ENCODE peak calls at places on chromosomes 13 and 19, in five cellular contexts. C, P, R, O and K are unnamed samples.
A peak's percentile ranks its signal among the peaks of the same experiment; 100 is the strongest.

GRCh38 chr13:98103942-98104880 is 38.7 kb upstream of the FARP1 start:
- DNase-seq in R (no peak), C (no peak), O (no peak), P (no peak), K (no peak)

GRCh38 chr13:103194871-103195270 is 128.7 kb upstream of the SLC10A2 start:
- DNase-seq in R (no peak), C (no peak), O (no peak), P (no peak), K (no peak)

GRCh38 chr13:59946924-59947323 is 216.8 kb downstream of the DIAPH3 start:
- DNase-seq in P (no peak), C (no peak), O (no peak), R (no peak), K (no peak)

GRCh38 chr19:41958367-41959055 is 610 bp downstream of the RABAC1 start:
- DNase-seq in O (peak; percentile 78), R (no peak), P (peak; percentile 96), C (peak; percentile 90), K (peak; percentile 88)

GRCh38 chr19:22735911-22736645 is 47.9 kb downstream of the ZNF99 start:
- DNase-seq in P (no peak), O (no peak), C (no peak), R (no peak), K (no peak)

GRCh38 chr19:38666662-38667448 is 19.4 kb downstream of the ACTN4 start:
- DNase-seq in P (peak; percentile 47), R (no peak), C (peak; percentile 89), O (no peak), K (peak; percentile 66)

GRCh38 chr13:79779761-79780160 is 298.8 kb downstream of the NDFIP2 start:
- DNase-seq in O (peak; percentile 42), R (no peak), C (peak; percentile 13), P (peak; percentile 33), K (no peak)

GRCh38 chr13:111239754-111240670 is 80.4 kb upstream of the TEX29 start:
- DNase-seq in R (no peak), C (no peak), P (no peak), O (no peak), K (no peak)

GRCh38 chr13:51551446-51551845 is 32.8 kb upstream of the WDFY2 start:
- DNase-seq in P (no peak), O (no peak), C (no peak), R (no peak), K (no peak)

GRCh38 chr13:52027832-52028231 is 3.3 kb downstream of the UTP14C start:
- DNase-seq in P (no peak), C (no peak), O (no peak), R (no peak), K (no peak)

GRCh38 chr13:86862137-86862536 is 809.0 kb upstream of the SLITRK5 start:
- DNase-seq in R (no peak), P (no peak), C (no peak), O (no peak), K (no peak)

GRCh38 chr13:60788156-60788829 is 391.3 kb downstream of the TDRD3 start:
- DNase-seq in R (no peak), C (peak; percentile 11), P (no peak), O (peak; percentile 22), K (peak; percentile 26)

GRCh38 chr13:74132152-74132767 is 1.9 kb downstream of the KLF12 start:
- DNase-seq in R (no peak), O (no peak), P (no peak), C (no peak), K (no peak)

GRCh38 chr13:92967923-92968322 is 258.7 kb upstream of the GPC6 start:
- DNase-seq in R (no peak), C (no peak), P (no peak), O (no peak), K (no peak)

GRCh38 chr19:42529248-42529764 is 1.0 kb upstream of the CEACAM1 start:
- DNase-seq in R (no peak), O (peak; percentile 70), P (peak; percentile 83), C (peak; percentile 72), K (peak; percentile 40)

GRCh38 chr13:42394361-42395065 is 122.6 kb downstream of the AKAP11 start:
- DNase-seq in R (no peak), O (no peak), P (no peak), C (no peak), K (no peak)

GRCh38 chr19:34171877-34172660 is at the start of gene LSM14A:
- DNase-seq in C (peak; percentile 94), R (peak; percentile 33), P (peak; percentile 93), O (peak; percentile 89), K (peak; percentile 94)

GRCh38 chr19:58538257-58539168 is 5.4 kb upstream of the TRIM28 start:
- DNase-seq in O (no peak), R (no peak), C (no peak), P (no peak), K (no peak)

GRCh38 chr19:10961073-10961762 is 388 bp downstream of the SMARCA4 start:
- DNase-seq in R (no peak), P (peak; percentile 30), C (peak; percentile 31), O (peak; percentile 23), K (peak; percentile 82)

GRCh38 chr13:43307921-43308433 is 284.6 kb downstream of the DNAJC15 start:
- DNase-seq in C (peak; percentile 85), R (peak; percentile 68), O (peak; percentile 72), P (peak; percentile 75), K (peak; percentile 91)

GRCh38 chr13:94952787-94953186 is 240.4 kb upstream of the SOX21 start:
- DNase-seq in O (no peak), C (no peak), P (no peak), R (no peak), K (no peak)

GRCh38 chr19:36046443-36047050 is 7.5 kb downstream of the THAP8 start:
- DNase-seq in R (no peak), P (no peak), O (no peak), C (no peak), K (no peak)

GRCh38 chr19:34851277-34851804 is 75.4 kb upstream of the ZNF30 start:
- DNase-seq in R (no peak), C (no peak), O (no peak), P (no peak), K (no peak)

GRCh38 chr19:38742296-38742695 is 2.0 kb downstream of the CAPN12 start:
- DNase-seq in P (no peak), C (no peak), O (no peak), R (no peak), K (no peak)

GRCh38 chr19:16111909-16112752 is 442 bp downstream of the RAB8A start:
- DNase-seq in P (peak; percentile 21), O (no peak), R (no peak), C (no peak), K (peak; percentile 75)

DNA sequence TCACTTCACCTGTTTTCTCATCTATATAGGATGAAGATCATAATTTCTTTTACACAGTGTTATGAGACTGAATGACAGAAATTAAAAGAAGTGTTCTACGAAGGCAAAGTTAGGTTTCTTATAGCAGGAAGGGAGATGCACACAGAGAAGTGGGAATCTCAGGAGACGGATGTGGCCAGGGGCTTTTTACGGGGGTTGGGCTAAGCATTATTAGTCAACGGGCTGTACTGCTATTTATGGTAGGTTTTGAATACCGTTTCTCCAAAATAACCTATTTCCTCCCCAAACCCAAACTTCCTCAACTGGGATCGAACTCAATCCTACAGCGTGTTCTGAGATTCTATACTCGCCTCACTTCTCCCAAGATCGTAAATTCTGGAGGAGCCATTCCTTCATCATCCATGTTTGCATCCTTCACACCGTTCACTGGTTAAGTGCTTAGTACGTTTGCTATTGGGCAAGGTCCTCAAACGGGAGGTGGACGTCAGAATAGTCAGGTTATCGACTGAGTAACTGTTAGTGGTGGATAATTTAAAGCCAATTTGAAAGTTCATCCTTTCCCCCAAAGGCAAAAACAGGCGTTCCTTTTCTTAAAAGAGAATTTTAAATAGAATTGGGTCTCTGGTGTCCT is 1.2 kb upstream of the TRIM13 start:
- DNase-seq in P (no peak), O (no peak), R (peak; percentile 43), C (peak; percentile 22), K (no peak)
- TF ChIP-seq POLR2A in P (no peak), O (no peak), R (no peak), C (no peak), K (no peak)

DNA sequence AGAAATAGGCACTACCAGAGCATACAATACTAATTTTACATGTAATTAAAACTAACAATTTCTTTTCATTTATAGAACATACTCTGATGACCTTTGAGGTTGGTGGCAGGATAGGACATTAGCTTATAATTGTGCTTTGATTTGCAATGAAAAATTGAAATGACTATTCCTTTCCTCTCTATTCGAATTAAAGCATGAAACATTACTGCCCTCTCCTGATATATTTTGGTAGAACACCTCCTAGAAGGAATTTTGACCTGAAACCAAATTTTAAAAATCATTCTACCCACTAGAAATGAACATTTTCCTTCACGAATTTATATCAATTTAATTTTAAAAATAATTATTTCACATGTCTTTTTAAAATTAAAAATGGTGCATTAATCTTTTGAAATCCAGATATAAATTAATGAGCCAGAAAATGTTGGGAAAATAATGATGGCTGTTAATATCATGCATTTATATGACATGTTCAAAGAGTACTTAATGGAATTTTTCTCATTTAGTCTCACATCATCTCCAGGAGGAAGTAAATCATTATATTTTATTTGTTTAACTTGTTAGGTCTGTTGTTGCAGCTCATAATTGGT is 556.3 kb upstream of the ARGLU1 start:
- DNase-seq in C (no peak), P (no peak), R (no peak), O (no peak), K (no peak)
- TF ChIP-seq CTCF in C (peak; percentile 62), P (peak; percentile 57), R (peak; percentile 15), O (peak; percentile 44), K (peak; percentile 69)

GRCh38 chr19:44093931-44094765 is at the start of gene ZNF224:
- DNase-seq in R (peak; percentile 57), O (peak; percentile 85), P (peak; percentile 92), C (peak; percentile 95), K (peak; percentile 95)
- TF ChIP-seq POLR2A in R (peak; percentile 69), O (no peak), P (peak; percentile 45), C (peak; percentile 63), K (peak; percentile 62)

DNA sequence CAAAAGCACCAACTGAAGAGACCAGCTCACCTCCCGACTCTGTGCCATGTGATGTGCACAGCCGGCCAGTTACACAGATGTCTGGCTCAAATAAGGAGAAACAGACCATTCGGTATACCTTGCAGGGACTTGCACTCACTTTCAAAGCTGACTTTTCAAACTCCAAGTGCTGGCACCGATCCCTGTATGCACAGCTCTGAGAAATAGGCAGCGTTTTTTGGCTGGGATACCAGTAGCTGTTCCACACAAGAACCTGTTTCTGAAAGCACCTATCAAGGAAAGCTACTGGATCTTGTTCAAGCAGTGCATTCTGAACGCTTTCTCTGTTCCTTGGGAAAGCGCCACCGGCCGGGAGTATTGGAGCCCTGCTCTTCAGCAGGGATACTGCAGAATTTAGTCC is 53.8 kb upstream of the PABPC3 start:
- DNase-seq in P (no peak), C (no peak), R (no peak), O (no peak), K (no peak)
- TF ChIP-seq CTCF in P (no peak), C (no peak), R (no peak), O (no peak), K (no peak)

DNA sequence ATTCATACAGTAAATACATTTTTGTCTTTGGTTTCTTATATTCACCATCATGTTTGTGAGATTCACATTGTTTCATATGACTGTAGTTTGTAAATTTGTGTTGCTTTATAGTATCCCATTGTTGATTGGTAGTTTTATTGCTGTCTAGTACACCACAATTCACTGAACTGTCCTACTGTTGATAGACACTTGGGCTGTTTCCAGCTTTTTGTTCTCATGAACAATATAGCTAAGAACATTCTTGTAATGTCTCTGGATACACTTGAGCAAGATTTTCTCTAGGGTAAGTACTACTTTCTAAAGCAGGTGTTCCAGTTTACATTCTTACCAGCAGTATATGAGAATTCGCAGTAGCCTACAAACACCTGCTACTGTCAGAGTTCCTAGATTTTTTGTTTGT is 37.8 kb downstream of the SKA3 start:
- DNase-seq in R (no peak), P (no peak), C (no peak), O (no peak), K (no peak)
- TF ChIP-seq POLR2A in R (no peak), P (no peak), C (no peak), O (no peak), K (no peak)